ENCODE peak calls at places on chromosomes 1 and 21, in nine cellular contexts. E, I, R, M, A, L, K, O and W are unnamed samples.
A peak's percentile ranks its signal among the peaks of the same experiment; 100 is the strongest.

GRCh38 chr1:42949312-42950145 is 9.1 kb downstream of the SLC2A1 start:
- DNase-seq in I (no peak), R (no peak), A (no peak), M (no peak), O (peak; percentile 80), K (no peak), L (no peak), E (no peak), W (no peak)

GRCh38 chr1:82114887-82115286 is 314.2 kb downstream of the ADGRL2 start:
- DNase-seq in M (no peak), L (no peak), R (no peak), K (no peak), A (no peak), I (no peak), O (no peak), E (no peak), W (no peak)

GRCh38 chr1:15283500-15283899 is 36.5 kb downstream of the FHAD1 start:
- DNase-seq in K (no peak), M (no peak), O (no peak), A (no peak), E (no peak), L (peak; percentile 69), I (peak; percentile 69), R (no peak), W (no peak)

GRCh38 chr1:9691108-9691445 is 39.5 kb downstream of the PIK3CD start:
- DNase-seq in K (no peak), L (no peak), O (peak; percentile 12), M (no peak), I (no peak), E (no peak), R (no peak), A (no peak), W (no peak)

GRCh38 chr1:95506736-95507404 is 272.9 kb downstream of the RWDD3 start:
- DNase-seq in R (no peak), M (no peak), A (no peak), L (no peak), K (no peak), E (no peak), O (no peak), I (no peak), W (no peak)

GRCh38 chr1:115330480-115331013 is 7.5 kb downstream of the NGF start:
- DNase-seq in I (no peak), O (no peak), L (no peak), E (no peak), A (no peak), R (peak; percentile 50), K (peak; percentile 41), M (peak; percentile 11), W (no peak)

GRCh38 chr1:24713176-24713575 is 32.1 kb upstream of the CLIC4 start:
- DNase-seq in L (no peak), E (no peak), A (no peak), M (no peak), O (no peak), R (no peak), K (no peak), I (no peak), W (no peak)

GRCh38 chr1:224747578-224747977 is 131.5 kb downstream of the CNIH3 start:
- DNase-seq in K (no peak), E (no peak), L (no peak), A (no peak), O (peak; percentile 31), R (no peak), M (peak; percentile 10), I (no peak), W (no peak)

GRCh38 chr1:3827813-3828307 is 29.2 kb downstream of the CEP104 start:
- DNase-seq in K (no peak), E (no peak), M (no peak), L (no peak), A (no peak), R (no peak), O (no peak), I (no peak), W (no peak)

GRCh38 chr1:203055166-203055799 is 29.0 kb downstream of the PPFIA4 start:
- DNase-seq in K (no peak), M (no peak), E (no peak), R (no peak), I (no peak), A (no peak), O (no peak), L (peak; percentile 25), W (no peak)

GRCh38 chr1:59105548-59106507 is 191.1 kb upstream of the FGGY start:
- DNase-seq in A (no peak), E (no peak), I (no peak), L (no peak), K (peak; percentile 45), R (no peak), M (peak; percentile 13), O (no peak), W (no peak)
- H3K27ac ChIP-seq in A (peak overlapping the region; percentile 6), E (peak overlapping the region; percentile 2), I (peak overlapping the region; percentile 12), L (no peak overlapping the region), K (peak overlapping the region; percentile 32), R (peak overlapping the region; percentile 19), M (no peak overlapping the region), O (no peak overlapping the region), W (no peak overlapping the region)

GRCh38 chr1:150578278-150579109 is 916 bp downstream of the MCL1 start:
- DNase-seq in L (no peak), A (no peak), I (peak; percentile 84), R (peak; percentile 61), E (peak; percentile 54), K (peak; percentile 45), O (peak; percentile 36), M (peak; percentile 77), W (peak; percentile 91)
- TF ChIP-seq POLR2A in L (no peak), A (no peak), I (peak; percentile 67), R (no peak), E (peak; percentile 27), K (no peak), O (no peak), M (no peak), W (no peak)

GRCh38 chr1:234908571-234908970 is 220.1 kb downstream of the TOMM20 start:
- DNase-seq in K (no peak), L (no peak), R (no peak), E (no peak), O (no peak), A (no peak), I (no peak), M (no peak), W (no peak)
- H3K27ac ChIP-seq in K (no peak overlapping the region), L (no peak overlapping the region), R (no peak overlapping the region), E (peak overlapping the region; percentile 65), O (peak overlapping the region; percentile 72), A (peak overlapping the region; percentile 80), I (peak overlapping the region; percentile 47), M (peak overlapping the region; percentile 64), W (no peak overlapping the region)

GRCh38 chr1:154974808-154975408 is 427 bp downstream of the CKS1B start:
- DNase-seq in K (peak; percentile 95), M (peak; percentile 96), I (peak; percentile 96), O (peak; percentile 97), R (peak; percentile 96), E (peak; percentile 96), L (peak; percentile 94), A (peak; percentile 94), W (peak; percentile 96)

GRCh38 chr1:154975409-154976205 is 1.1 kb downstream of the CKS1B start:
- DNase-seq in L (no peak), O (peak; percentile 66), E (peak; percentile 81), K (peak; percentile 71), A (peak; percentile 55), I (peak; percentile 67), R (peak; percentile 78), M (peak; percentile 63), W (peak; percentile 92)

GRCh38 chr1:154972517-154973343 is 1.8 kb upstream of the CKS1B start:
- DNase-seq in K (peak; percentile 46), M (peak; percentile 86), A (peak; percentile 83), E (peak; percentile 74), O (peak; percentile 68), L (peak; percentile 85), R (peak; percentile 68), I (peak; percentile 94), W (peak; percentile 79)

GRCh38 chr1:154973344-154974085 is 966 bp upstream of the CKS1B start:
- DNase-seq in R (peak; percentile 98), K (peak; percentile 98), I (peak; percentile 99), E (peak; percentile 99), A (peak; percentile 98), M (peak; percentile 98), L (peak; percentile 88), O (peak; percentile 98), W (peak; percentile 97)

GRCh38 chr1:154974086-154974807 is at the start of gene CKS1B:
- DNase-seq in M (peak; percentile 99), K (peak; percentile 99), O (peak; percentile 97), R (peak; percentile 97), E (peak; percentile 97), A (peak; percentile 96), I (peak; percentile 99), L (peak; percentile 99), W (peak; percentile 96)
- TF ChIP-seq POLR2A in M (peak; percentile 65), K (peak; percentile 9), O (no peak), R (peak; percentile 91), E (peak; percentile 66), A (no peak), I (peak; percentile 80), L (peak; percentile 24), W (no peak)

DNA sequence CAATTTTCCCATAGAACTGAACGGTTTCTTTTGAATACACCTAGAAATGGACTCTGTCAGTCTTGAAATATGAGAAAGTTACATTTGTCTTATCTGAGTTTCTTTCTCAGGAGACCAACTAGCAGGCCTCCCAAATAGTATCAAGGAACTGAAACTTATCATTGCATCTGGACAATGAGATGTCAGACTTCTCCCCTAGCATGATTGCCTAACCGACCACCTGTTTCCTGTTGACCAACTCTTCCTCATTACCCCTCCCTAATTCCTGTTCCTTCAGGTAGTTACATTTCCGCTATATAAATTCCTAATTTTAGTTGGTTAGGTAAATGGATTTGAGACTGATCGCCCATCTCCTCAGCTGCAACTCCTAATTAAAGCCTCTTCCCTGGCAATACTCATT is 1587.3 kb downstream of the NCAM2 start:
- DNase-seq in A (no peak), R (no peak), E (no peak), K (no peak), L (no peak), I (no peak), M (no peak), O (no peak), W (no peak)
- H3K27ac ChIP-seq in A (no peak overlapping the region), R (no peak overlapping the region), E (no peak overlapping the region), K (no peak overlapping the region), L (no peak overlapping the region), I (no peak overlapping the region), M (no peak overlapping the region), O (no peak overlapping the region), W (no peak overlapping the region)

GRCh38 chr21:39341249-39341923 is 7.5 kb downstream of the HMGN1 start:
- DNase-seq in R (no peak), L (no peak), E (no peak), K (no peak), A (no peak), M (no peak), I (no peak), O (no peak), W (no peak)
- TF ChIP-seq POLR2A in R (no peak), L (no peak), E (no peak), K (no peak), A (no peak), M (no peak), I (no peak), O (no peak), W (no peak)

DNA sequence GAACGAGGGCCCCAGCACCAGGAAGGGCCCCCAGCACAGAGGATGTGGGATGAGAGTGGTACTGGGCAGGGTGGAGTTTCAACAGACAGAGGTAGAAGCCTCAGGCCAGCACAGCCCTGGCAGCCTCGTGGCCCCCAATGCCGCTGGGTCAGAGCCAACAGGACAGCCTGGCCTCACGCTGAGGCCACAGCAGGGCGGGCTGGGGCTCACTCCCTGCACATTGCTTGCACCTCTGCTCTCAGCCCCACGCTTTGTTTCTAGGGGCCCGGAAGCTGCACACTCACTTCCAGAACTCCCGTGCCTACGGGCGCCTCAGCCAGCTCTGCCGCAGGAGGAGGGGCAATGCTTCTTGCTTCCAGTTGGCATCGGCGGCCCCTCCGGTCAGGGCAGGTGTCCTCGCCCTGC is 72.9 kb downstream of the SIK1 start:
- DNase-seq in E (peak; percentile 57), M (no peak), L (no peak), I (no peak), O (no peak), R (no peak), A (no peak), K (no peak), W (no peak)
- H3K27ac ChIP-seq in E (no peak overlapping the region), M (no peak overlapping the region), L (no peak overlapping the region), I (no peak overlapping the region), O (no peak overlapping the region), R (no peak overlapping the region), A (no peak overlapping the region), K (no peak overlapping the region), W (peak overlapping the region; percentile 85)